ENCODE peak calls at places on chromosome 6, in seven cellular contexts. F is cardiac muscle cell, A is kidney, S is neural progenitor cell, P is Peyer's patch, W is left lung, X is heart left ventricle. Z is an unnamed sample.

GRCh38 chr6:3697609-3698008 is 53.9 kb downstream of the PXDC1 start:
- DNase-seq in F (peak), A (no peak), S (no peak), P (no peak), W (no peak), X (no peak), Z (no peak)

GRCh38 chr6:31702421-31702818 is 704 bp downstream of the ABHD16A start:
- DNase-seq in F (no peak), A (no peak), S (no peak), P (no peak), W (no peak), X (no peak), Z (no peak)

GRCh38 chr6:55726144-55726543 is 147.2 kb upstream of the HMGCLL1 start:
- DNase-seq in F (no peak), A (no peak), S (no peak), P (no peak), W (no peak), X (no peak), Z (no peak)

GRCh38 chr6:77548662-77549366 is 85.5 kb upstream of the HTR1B start:
- DNase-seq in F (no peak), A (no peak), S (no peak), P (no peak), W (no peak), X (no peak), Z (no peak)

GRCh38 chr6:55276745-55277627 is 50.3 kb upstream of the GFRAL start:
- DNase-seq in F (peak), A (no peak), S (peak), P (no peak), W (no peak), X (no peak), Z (no peak)

GRCh38 chr6:90294989-90295853 is 1.4 kb downstream of the BACH2 start:
- DNase-seq in F (peak), A (peak), S (peak), P (peak), W (peak), X (peak), Z (peak)

GRCh38 chr6:90103056-90103793 is 193.4 kb downstream of the BACH2 start:
- DNase-seq in F (no peak), A (no peak), S (no peak), P (peak), W (no peak), X (no peak), Z (no peak)

GRCh38 chr6:381742-382461 is 9.7 kb upstream of the IRF4 start:
- DNase-seq in F (no peak), A (peak), S (no peak), P (no peak), W (no peak), X (no peak), Z (no peak)

GRCh38 chr6:169453221-169453620 is 199.6 kb upstream of the THBS2 start:
- DNase-seq in F (no peak), A (no peak), S (no peak), P (no peak), W (no peak), X (no peak), Z (no peak)

GRCh38 chr6:5937516-5937915 is 69.2 kb downstream of the NRN1 start:
- DNase-seq in F (no peak), A (no peak), S (no peak), P (no peak), W (no peak), X (no peak), Z (no peak)

GRCh38 chr6:90397929-90398674 is 101.5 kb upstream of the BACH2 start:
- DNase-seq in F (no peak), A (no peak), S (no peak), P (no peak), W (no peak), X (no peak), Z (no peak)

GRCh38 chr6:145071836-145072235 is 663.5 kb downstream of the EPM2A start:
- DNase-seq in F (no peak), A (no peak), S (no peak), P (no peak), W (no peak), X (no peak), Z (no peak)

GRCh38 chr6:46676604-46677313 is 10.9 kb upstream of the TDRD6 start:
- DNase-seq in F (no peak), A (no peak), S (no peak), P (no peak), W (no peak), X (no peak), Z (no peak)

GRCh38 chr6:168099201-168100010 is 20.4 kb upstream of the FRMD1 start:
- DNase-seq in F (no peak), A (no peak), S (peak), P (no peak), W (no peak), X (peak), Z (peak)

GRCh38 chr6:25302677-25303128 is 23.5 kb downstream of the CARMIL1 start:
- DNase-seq in F (peak), A (no peak), S (peak), P (no peak), W (no peak), X (no peak), Z (no peak)

GRCh38 chr6:37106554-37106953 is 63.4 kb upstream of the PIM1 start:
- DNase-seq in F (no peak), A (no peak), S (no peak), P (no peak), W (no peak), X (no peak), Z (no peak)

GRCh38 chr6:37106982-37107453 is 62.9 kb upstream of the PIM1 start:
- DNase-seq in F (no peak), A (no peak), S (no peak), P (no peak), W (no peak), X (no peak), Z (no peak)

GRCh38 chr6:37110455-37111155 is 59.3 kb upstream of the PIM1 start:
- DNase-seq in F (peak), A (no peak), S (no peak), P (no peak), W (no peak), X (no peak), Z (no peak)

GRCh38 chr6:37111156-37111461 is 58.8 kb upstream of the PIM1 start:
- DNase-seq in F (no peak), A (no peak), S (no peak), P (no peak), W (no peak), X (no peak), Z (no peak)

DNA sequence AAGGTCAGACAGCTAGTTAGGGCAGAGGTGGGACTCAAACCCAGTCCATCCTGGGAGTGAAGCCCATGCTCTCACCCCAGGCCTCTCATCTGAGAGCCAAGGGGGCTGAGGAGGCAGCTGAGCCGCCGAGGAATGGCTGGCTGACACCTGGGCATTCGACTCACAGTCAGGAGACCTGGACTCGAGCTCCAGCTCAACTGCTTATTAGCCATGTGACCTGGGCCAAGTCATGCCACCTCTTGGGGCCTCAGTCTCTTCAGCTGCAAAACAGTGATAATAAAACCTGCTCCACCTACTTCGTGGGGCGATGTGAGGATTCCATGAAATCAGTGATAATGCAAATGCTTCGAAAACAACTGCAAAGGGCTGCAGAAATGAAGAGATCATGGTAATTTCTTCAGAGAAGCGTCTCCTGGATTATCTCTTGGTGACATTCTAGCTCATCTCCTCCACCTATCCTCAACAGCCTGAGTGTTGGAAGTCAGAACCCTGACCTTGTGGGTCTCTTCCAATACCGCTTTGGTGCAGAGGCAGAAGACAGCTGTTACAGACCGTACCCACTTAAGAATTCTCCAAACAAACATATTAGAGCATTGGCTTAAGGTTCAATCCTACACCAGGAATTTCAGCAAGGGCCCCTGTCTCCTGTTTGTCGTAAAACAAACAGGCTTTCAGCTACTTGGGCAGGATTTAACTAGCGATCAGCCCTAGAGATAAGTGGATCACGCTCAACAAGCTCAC is 60.1 kb upstream of the PIM1 start:
- DNase-seq in F (no peak), A (no peak), S (no peak), P (no peak), W (no peak), X (no peak), Z (no peak)
- H3K27ac ChIP-seq in F (peak), A (peak), S (no peak), P (peak), W (no peak), X (no peak), Z (no peak)

DNA sequence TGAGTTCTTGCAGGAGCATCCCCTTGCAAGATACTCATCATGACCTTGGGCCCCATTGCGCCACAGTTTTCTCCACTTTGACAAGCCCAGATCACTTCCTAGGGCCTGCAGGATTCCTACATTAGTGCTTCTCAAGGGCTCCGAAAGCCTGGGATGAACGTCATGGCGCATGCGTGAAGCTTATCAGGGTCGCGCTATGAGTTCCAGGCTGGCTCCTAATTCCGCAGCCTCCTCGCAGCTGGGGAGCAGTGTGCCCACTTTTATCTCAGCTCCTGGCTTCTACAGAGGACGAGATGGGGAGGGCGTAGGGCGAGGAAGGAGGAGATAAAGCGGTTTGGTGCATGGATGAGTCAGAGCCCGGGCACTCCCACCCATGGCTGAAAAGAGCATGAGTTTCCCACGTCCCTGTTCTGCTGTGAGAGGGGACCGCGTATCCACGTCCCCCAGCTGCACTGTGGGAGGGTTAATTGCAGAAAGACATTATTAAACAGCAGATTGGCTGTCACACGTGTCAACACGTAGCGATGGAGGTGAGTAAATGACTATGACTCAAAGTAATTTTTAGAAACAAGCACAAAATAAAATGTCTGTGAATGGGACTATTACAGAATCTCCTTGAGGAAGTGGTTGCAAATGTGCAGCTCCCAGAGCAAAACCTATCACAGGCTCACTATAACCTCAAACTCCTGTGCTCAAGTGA is 72.9 kb upstream of the DSP start:
- DNase-seq in F (peak), A (no peak), S (no peak), P (no peak), W (no peak), X (peak), Z (no peak)
- H3K4me3 ChIP-seq in F (no peak), A (no peak), S (no peak), P (no peak), W (no peak), X (peak), Z (no peak)

GRCh38 chr6:158808918-158809678 is 10.1 kb downstream of the EZR start:
- DNase-seq in F (no peak), A (no peak), S (no peak), P (peak), W (no peak), X (no peak), Z (no peak)

GRCh38 chr6:158810149-158811095 is 8.7 kb downstream of the EZR start:
- DNase-seq in F (no peak), A (no peak), S (no peak), P (peak), W (no peak), X (no peak), Z (no peak)

GRCh38 chr6:158805698-158806373 is 13.3 kb downstream of the EZR start:
- DNase-seq in F (no peak), A (no peak), S (no peak), P (peak), W (no peak), X (no peak), Z (no peak)

GRCh38 chr6:158807515-158808441 is 11.4 kb downstream of the EZR start:
- DNase-seq in F (no peak), A (no peak), S (no peak), P (peak), W (no peak), X (no peak), Z (no peak)

DNA sequence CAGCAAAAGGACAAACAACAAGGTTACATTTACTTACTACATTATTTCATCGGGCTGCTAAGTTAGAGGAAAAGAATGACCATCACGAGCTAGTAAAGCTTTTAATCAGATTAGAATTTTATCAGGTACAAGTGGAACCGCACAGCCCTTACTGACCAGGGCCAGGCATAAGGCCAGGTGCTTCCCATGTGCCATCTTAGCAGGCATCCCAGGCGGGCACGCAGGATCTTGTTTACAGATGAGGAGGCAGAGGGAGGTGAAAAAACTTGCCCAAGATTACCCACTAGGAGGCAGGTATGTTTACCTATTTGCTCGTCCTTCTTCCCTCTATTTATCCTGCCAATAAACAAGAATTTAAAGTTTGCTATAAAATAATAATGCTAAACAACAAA is 10.7 kb downstream of the EZR start:
- DNase-seq in F (no peak), A (no peak), S (no peak), P (peak), W (no peak), X (no peak), Z (no peak)
- TF ChIP-seq CTCF in F (no peak), A (no peak), S (no peak), P (no peak), W (no peak), X (no peak), Z (no peak)

GRCh38 chr6:131331873-131332759 is 196.8 kb downstream of the AKAP7 start:
- DNase-seq in F (no peak), A (no peak), S (no peak), P (no peak), W (no peak), X (no peak), Z (no peak)

GRCh38 chr6:131331146-131331545 is 195.9 kb downstream of the AKAP7 start:
- DNase-seq in F (no peak), A (no peak), S (no peak), P (no peak), W (no peak), X (no peak), Z (no peak)
- H3K27ac ChIP-seq in F (peak), A (no peak), S (no peak), P (no peak), W (peak), X (no peak), Z (peak)